ENCODE peak calls at places on chromosome 19, in nine cellular contexts. Z, J, N, O, Y, Q, X, I and F are unnamed samples.

GRCh38 chr19:55212447-55212846 is 3.1 kb upstream of the PTPRH start:
- DNase-seq in N (no peak), Q (peak; percentile 33), X (no peak), I (no peak), J (peak; percentile 69), O (no peak), Y (no peak), Z (no peak), F (peak; percentile 78)

GRCh38 chr19:42081584-42082258 is 5.8 kb downstream of the ZNF574 start:
- DNase-seq in Y (no peak), Q (peak; percentile 50), I (no peak), X (no peak), O (no peak), N (peak; percentile 66), J (peak; percentile 37), Z (peak; percentile 37), F (no peak)

GRCh38 chr19:15437355-15438123 is 12.2 kb downstream of the WIZ start:
- DNase-seq in O (no peak), Q (no peak), I (no peak), J (no peak), X (no peak), Z (no peak), N (peak; percentile 48), Y (no peak), F (no peak)

GRCh38 chr19:30602661-30603322 is 230.6 kb downstream of the ZNF536 start:
- DNase-seq in N (no peak), Y (no peak), I (no peak), Z (no peak), J (no peak), O (no peak), X (no peak), Q (no peak), F (no peak)

GRCh38 chr19:56141416-56141992 is 417 bp downstream of the ZNF444 start:
- DNase-seq in Y (no peak), N (no peak), O (no peak), Z (no peak), Q (no peak), I (no peak), J (peak; percentile 24), X (no peak), F (peak; percentile 70)

GRCh38 chr19:49631279-49631588 is 8.7 kb downstream of the RRAS start:
- DNase-seq in O (peak; percentile 20), X (no peak), Z (no peak), N (no peak), Y (no peak), I (no peak), J (no peak), Q (no peak), F (no peak)

GRCh38 chr19:34254552-34255432 is at the start of gene GARRE1:
- DNase-seq in N (no peak), X (no peak), J (peak; percentile 19), Q (peak; percentile 79), I (no peak), O (no peak), Y (no peak), Z (no peak), F (peak; percentile 94)

GRCh38 chr19:8324186-8325050 is 3.1 kb downstream of the RPS28 start:
- DNase-seq in Y (no peak), J (peak; percentile 74), O (no peak), Z (no peak), X (no peak), I (no peak), N (no peak), Q (no peak), F (no peak)

GRCh38 chr19:54042989-54043388 is 20.7 kb downstream of the VSTM1 start:
- DNase-seq in J (no peak), Z (no peak), Y (no peak), Q (no peak), N (no peak), X (no peak), O (no peak), I (no peak), F (no peak)

GRCh38 chr19:8484331-8484894 is 18.0 kb downstream of the PRAM1 start:
- DNase-seq in I (no peak), N (no peak), Z (no peak), O (no peak), J (no peak), Q (no peak), Y (no peak), X (no peak), F (no peak)

GRCh38 chr19:49585023-49585422 is 3.9 kb downstream of the PRRG2 start:
- DNase-seq in Y (no peak), N (no peak), J (no peak), O (no peak), X (no peak), Z (peak; percentile 20), I (no peak), Q (no peak), F (no peak)

GRCh38 chr19:41398603-41399002 is 985 bp downstream of the BCKDHA start:
- DNase-seq in X (no peak), J (no peak), N (no peak), Q (no peak), Z (no peak), I (no peak), O (no peak), Y (no peak), F (no peak)

GRCh38 chr19:55578761-55579747 is 1.6 kb downstream of the ZNF579 start:
- DNase-seq in Q (no peak), Z (no peak), Y (no peak), N (no peak), I (no peak), J (no peak), O (no peak), X (no peak), F (no peak)

GRCh38 chr19:55248704-55249103 is 10.1 kb downstream of the PPP6R1 start:
- DNase-seq in N (no peak), O (no peak), Z (no peak), Y (no peak), I (no peak), J (no peak), Q (no peak), X (no peak), F (no peak)

GRCh38 chr19:45940515-45940805 is 25.9 kb upstream of the NANOS2 start:
- DNase-seq in I (no peak), Q (no peak), Y (no peak), N (no peak), J (no peak), Z (no peak), X (no peak), O (no peak), F (no peak)

GRCh38 chr19:7699422-7700127 is 2.4 kb downstream of the FCER2 start:
- DNase-seq in N (peak; percentile 29), Y (no peak), J (peak; percentile 82), X (no peak), O (no peak), Q (no peak), I (no peak), Z (peak; percentile 92), F (no peak)

GRCh38 chr19:56765107-56765506 is 75.4 kb downstream of the PEG3 start:
- DNase-seq in N (peak; percentile 7), Y (no peak), J (peak; percentile 43), X (no peak), O (no peak), Z (no peak), Q (no peak), I (no peak), F (no peak)

GRCh38 chr19:58001895-58002369 is 688 bp downstream of the ZNF606 start:
- DNase-seq in Y (no peak), O (no peak), X (no peak), J (no peak), I (no peak), Z (no peak), Q (no peak), N (peak; percentile 15), F (no peak)

GRCh38 chr19:41225238-41226052 is 6.4 kb downstream of the AXL start:
- DNase-seq in O (no peak), Z (no peak), J (no peak), I (peak; percentile 86), X (no peak), Q (peak; percentile 83), N (peak; percentile 100), Y (peak; percentile 96), F (peak; percentile 78)

GRCh38 chr19:12574036-12574435 is 22.8 kb upstream of the ZNF564 start:
- DNase-seq in J (peak; percentile 60), X (peak; percentile 1), I (no peak), O (no peak), Y (no peak), Q (no peak), N (no peak), Z (no peak), F (no peak)

GRCh38 chr19:45774765-45775164 is 5.7 kb upstream of the SIX5 start:
- DNase-seq in Z (no peak), N (no peak), I (no peak), J (no peak), Q (no peak), Y (no peak), O (no peak), X (no peak), F (no peak)

GRCh38 chr19:10852941-10853340 is 4.7 kb downstream of the C19orf38 start:
- DNase-seq in N (no peak), J (no peak), Y (no peak), Q (no peak), I (no peak), O (no peak), Z (no peak), X (no peak), F (no peak)

GRCh38 chr19:31054430-31054829 is 294.8 kb downstream of the TSHZ3 start:
- DNase-seq in O (no peak), J (peak; percentile 14), Q (peak; percentile 41), I (peak; percentile 27), X (no peak), Z (no peak), Y (peak; percentile 23), N (peak; percentile 72), F (peak; percentile 73)

GRCh38 chr19:38932425-38933179 is 1.9 kb downstream of the MRPS12 start:
- DNase-seq in N (peak; percentile 57), O (no peak), I (no peak), Q (no peak), X (no peak), Z (peak; percentile 31), J (no peak), Y (no peak), F (peak; percentile 72)

GRCh38 chr19:33350538-33351309 is 22.8 kb upstream of the CEBPG start:
- DNase-seq in X (no peak), N (peak; percentile 98), I (peak; percentile 98), Y (no peak), Z (no peak), O (no peak), J (no peak), Q (peak; percentile 67), F (no peak)

GRCh38 chr19:35279985-35280821 is 2.1 kb upstream of the HAMP start:
- DNase-seq in Q (no peak), J (no peak), N (no peak), I (no peak), Z (no peak), O (peak; percentile 13), Y (no peak), X (no peak), F (no peak)

GRCh38 chr19:28303502-28303901 is 909.4 kb downstream of the UQCRFS1 start:
- DNase-seq in N (no peak), J (no peak), I (no peak), O (no peak), Q (no peak), X (no peak), Z (no peak), Y (no peak), F (no peak)